ENCODE peak calls at places on chromosomes 12 and 14, in ten cellular contexts. R is iPS-NIHi11; Z is transverse colon; N is central memory CD4-positive, alpha-beta T cell; C is glutamatergic neuron; D is ecto neural progenitor cell; Q is heart right ventricle; F is Right ventricle myocardium superior; Y is mesenchymal stem cell; V is stimulated activated CD4-positive, alpha-beta T cell treated with anti-CD3 and anti-CD28 coated beads, Interleukin-4, amount 100 ng/mL, for 48 hours. G is an unnamed sample.

GRCh38 chr14:102928412-102929348 is 6.2 kb downstream of the AMN start:
- DNase-seq in V (peak), Y (peak), N (peak), C (peak), Q (peak), Z (peak), R (peak), F (peak), D (peak), G (peak)

GRCh38 chr12:90481748-90482147 is 473.2 kb downstream of the CCER1 start:
- DNase-seq in Y (no peak), Z (no peak), C (no peak), V (no peak), D (no peak), N (no peak), F (no peak), Q (no peak), R (no peak), G (no peak)

GRCh38 chr12:54419088-54419887 is at the start of gene ITGA5:
- DNase-seq in Y (peak), F (peak), Z (peak), C (no peak), Q (peak), R (peak), V (no peak), N (peak), D (peak), G (peak)

GRCh38 chr14:104496095-104496494 is 83.5 kb upstream of the C14orf180 start:
- DNase-seq in R (no peak), C (no peak), V (no peak), Y (no peak), D (no peak), Q (no peak), N (no peak), Z (no peak), F (no peak), G (no peak)

GRCh38 chr12:26318661-26319068 is 123.3 kb downstream of the SSPN start:
- DNase-seq in Y (peak), F (peak), V (no peak), C (peak), R (no peak), N (no peak), D (peak), Z (peak), Q (peak), G (peak)

GRCh38 chr12:113903381-113903863 is 62.7 kb downstream of the RBM19 start:
- DNase-seq in Q (no peak), F (no peak), Y (peak), R (no peak), N (no peak), D (no peak), Z (no peak), V (no peak), C (no peak), G (no peak)

GRCh38 chr14:52020866-52021717 is 31.7 kb downstream of the RTRAF start:
- DNase-seq in V (no peak), Z (no peak), Y (no peak), N (no peak), R (no peak), Q (no peak), F (no peak), D (no peak), C (no peak), G (no peak)

GRCh38 chr14:23547924-23548323 is 3.6 kb downstream of the ZFHX2 start:
- DNase-seq in C (no peak), R (no peak), Z (no peak), V (no peak), D (no peak), N (no peak), Y (no peak), Q (no peak), F (no peak), G (no peak)

GRCh38 chr14:81275995-81276698 is 55.4 kb upstream of the GTF2A1 start:
- DNase-seq in Y (no peak), N (no peak), Q (no peak), V (no peak), D (no peak), R (no peak), F (no peak), Z (no peak), C (peak), G (no peak)

GRCh38 chr14:93234798-93235197 is 27.7 kb downstream of the UBR7 start:
- DNase-seq in N (no peak), Q (no peak), R (no peak), F (no peak), Y (no peak), C (no peak), V (no peak), Z (no peak), D (no peak), G (no peak)

GRCh38 chr14:43539210-43539609 is 967.9 kb downstream of the FSCB start:
- DNase-seq in N (no peak), D (no peak), Y (peak), V (no peak), Q (no peak), R (peak), Z (no peak), C (no peak), F (no peak), G (no peak)

GRCh38 chr12:52924764-52925716 is 20.2 kb upstream of the KRT8 start:
- DNase-seq in Y (peak), V (no peak), C (no peak), Z (peak), F (no peak), N (no peak), R (peak), Q (no peak), D (peak), G (peak)

GRCh38 chr14:66038214-66038977 is 447.8 kb upstream of the CCDC196 start:
- DNase-seq in R (no peak), C (no peak), Q (no peak), F (no peak), D (no peak), N (no peak), V (no peak), Y (peak), Z (peak), G (no peak)

GRCh38 chr14:38951451-38951850 is 151.6 kb downstream of the SEC23A start:
- DNase-seq in V (no peak), R (no peak), D (no peak), C (no peak), N (no peak), Y (no peak), Q (no peak), Z (no peak), F (no peak), G (no peak)

GRCh38 chr12:76936562-76937185 is 57.9 kb upstream of the CSRP2 start:
- DNase-seq in Y (no peak), Z (no peak), F (no peak), C (no peak), N (no peak), D (no peak), V (no peak), Q (no peak), R (no peak), G (no peak)

GRCh38 chr12:130838284-130838950 is 633 bp downstream of the STX2 start:
- DNase-seq in Z (peak), F (peak), D (no peak), Y (peak), Q (peak), N (peak), V (no peak), R (peak), C (peak), G (peak)

GRCh38 chr12:51954465-51955361 is 3.2 kb downstream of the ACVR1B start:
- DNase-seq in C (no peak), Y (no peak), N (no peak), D (no peak), V (no peak), Z (peak), F (no peak), R (no peak), Q (no peak), G (no peak)

GRCh38 chr12:49336645-49337584 is at the start of gene C1QL4:
- DNase-seq in Z (peak), N (peak), C (peak), D (peak), Y (peak), F (peak), Q (peak), R (peak), V (peak), G (peak)

GRCh38 chr14:28982228-28982627 is 215.6 kb downstream of the FOXG1 start:
- DNase-seq in Y (no peak), F (no peak), R (no peak), C (no peak), D (no peak), Z (no peak), Q (no peak), N (no peak), V (no peak), G (no peak)

GRCh38 chr14:95841680-95842079 is 35.0 kb upstream of the TUNAR start:
- DNase-seq in C (no peak), N (no peak), D (no peak), R (no peak), Z (no peak), Q (no peak), V (no peak), Y (no peak), F (no peak), G (no peak)

GRCh38 chr12:50188280-50188781 is 21.2 kb upstream of the CERS5 start:
- DNase-seq in Q (no peak), Y (peak), C (no peak), V (no peak), F (no peak), R (no peak), N (no peak), Z (no peak), D (no peak), G (peak)

GRCh38 chr12:110270125-110270962 is 10.7 kb upstream of the ATP2A2 start:
- DNase-seq in N (no peak), Y (peak), F (peak), D (no peak), Z (no peak), V (no peak), R (no peak), Q (peak), C (no peak), G (peak)

GRCh38 chr14:104283197-104284106 is 145.1 kb downstream of the KIF26A start:
- DNase-seq in Q (no peak), V (no peak), F (peak), Z (peak), Y (no peak), C (peak), R (no peak), D (peak), N (no peak), G (no peak)

GRCh38 chr14:62103497-62103896 is 341.3 kb downstream of the SNAPC1 start:
- DNase-seq in R (no peak), C (no peak), Y (no peak), Z (no peak), F (no peak), V (no peak), Q (no peak), N (no peak), D (no peak), G (no peak)

GRCh38 chr14:51295666-51296263 is 55.7 kb downstream of the TMX1 start:
- DNase-seq in Q (no peak), D (no peak), Y (no peak), F (no peak), N (no peak), R (no peak), Z (no peak), V (no peak), C (no peak), G (no peak)

GRCh38 chr14:23078692-23079116 is 16.2 kb downstream of the ACIN1 start:
- DNase-seq in Y (peak), N (no peak), Z (peak), V (no peak), R (no peak), Q (no peak), F (peak), D (no peak), C (no peak), G (peak)

GRCh38 chr14:68042591-68043210 is 223.1 kb downstream of the RAD51B start:
- DNase-seq in C (no peak), Y (peak), N (no peak), F (no peak), R (no peak), V (no peak), D (no peak), Q (no peak), Z (no peak), G (peak)

GRCh38 chr12:52432559-52433207 is 1.5 kb downstream of the KRT75 start:
- DNase-seq in F (no peak), C (no peak), D (no peak), Z (no peak), V (no peak), Y (no peak), Q (no peak), N (no peak), R (no peak), G (no peak)

G was measured in thyroid gland.